ENCODE peak calls at places on chromosome 7, in five cellular contexts. One of them, this sample, is unnamed.

GRCh38 chr7:157851501-157852067 is 514.8 kb downstream of the DNAJB6 start:
- DNase-seq in K562: no peak
- DNase-seq in HCT116: peak; percentile 8
- DNase-seq in HepG2: peak; percentile 17
- DNase-seq in GM12878: no peak
- DNase-seq in this sample: no peak

GRCh38 chr7:42180806-42181205 is 56.2 kb downstream of the GLI3 start:
- DNase-seq in HepG2: no peak
- DNase-seq in GM12878: no peak
- DNase-seq in K562: no peak
- DNase-seq in HCT116: no peak
- DNase-seq in this sample: no peak

GRCh38 chr7:138316421-138317043 is 143.5 kb upstream of the TRIM24 start:
- DNase-seq in HepG2: peak; percentile 99
- DNase-seq in HCT116: no peak
- DNase-seq in K562: no peak
- DNase-seq in GM12878: peak; percentile 17
- DNase-seq in this sample: no peak

GRCh38 chr7:2645274-2645868 is 13.6 kb downstream of the TTYH3 start:
- DNase-seq in GM12878: no peak
- DNase-seq in K562: no peak
- DNase-seq in HCT116: no peak
- DNase-seq in HepG2: no peak
- DNase-seq in this sample: peak; percentile 60

GRCh38 chr7:142785841-142786250 is 15.1 kb downstream of the PRSS2 start:
- DNase-seq in K562: no peak
- DNase-seq in HepG2: no peak
- DNase-seq in HCT116: no peak
- DNase-seq in GM12878: no peak
- DNase-seq in this sample: no peak

GRCh38 chr7:111473449-111474198 is 88.7 kb downstream of the IMMP2L start:
- DNase-seq in HepG2: no peak
- DNase-seq in HCT116: no peak
- DNase-seq in K562: no peak
- DNase-seq in GM12878: no peak
- DNase-seq in this sample: no peak

GRCh38 chr7:27110977-27111752 is 8.7 kb upstream of the HOXA2 start:
- DNase-seq in HepG2: no peak
- DNase-seq in HCT116: no peak
- DNase-seq in GM12878: no peak
- DNase-seq in K562: no peak
- DNase-seq in this sample: peak; percentile 0

GRCh38 chr7:139683137-139683871 is 94.5 kb downstream of the HIPK2 start:
- DNase-seq in K562: no peak
- DNase-seq in HCT116: no peak
- DNase-seq in HepG2: no peak
- DNase-seq in GM12878: no peak
- DNase-seq in this sample: no peak

GRCh38 chr7:25308898-25309521 is 80.7 kb upstream of the NPVF start:
- DNase-seq in GM12878: no peak
- DNase-seq in HepG2: no peak
- DNase-seq in HCT116: no peak
- DNase-seq in K562: no peak
- DNase-seq in this sample: no peak

GRCh38 chr7:134619627-134620331 is 26.9 kb upstream of the BPGM start:
- DNase-seq in HCT116: no peak
- DNase-seq in GM12878: no peak
- DNase-seq in HepG2: no peak
- DNase-seq in K562: no peak
- DNase-seq in this sample: no peak

GRCh38 chr7:116810267-116811116 is 51.9 kb upstream of the CAPZA2 start:
- DNase-seq in K562: no peak
- DNase-seq in HepG2: peak; percentile 95
- DNase-seq in GM12878: no peak
- DNase-seq in HCT116: no peak
- DNase-seq in this sample: no peak

GRCh38 chr7:2633538-2634264 is 1.9 kb downstream of the TTYH3 start:
- DNase-seq in K562: no peak
- DNase-seq in HCT116: no peak
- DNase-seq in HepG2: peak; percentile 45
- DNase-seq in GM12878: no peak
- DNase-seq in this sample: no peak

GRCh38 chr7:29865526-29865925 is 59.2 kb downstream of the WIPF3 start:
- DNase-seq in HCT116: peak; percentile 18
- DNase-seq in HepG2: peak; percentile 15
- DNase-seq in GM12878: no peak
- DNase-seq in K562: no peak
- DNase-seq in this sample: no peak

GRCh38 chr7:46651561-46652088 is 730.6 kb upstream of the IGFBP3 start:
- DNase-seq in HepG2: no peak
- DNase-seq in GM12878: peak; percentile 26
- DNase-seq in HCT116: peak; percentile 47
- DNase-seq in K562: no peak
- DNase-seq in this sample: no peak

GRCh38 chr7:29095666-29096560 is 50.4 kb downstream of the CPVL start:
- DNase-seq in GM12878: no peak
- DNase-seq in HepG2: no peak
- DNase-seq in HCT116: no peak
- DNase-seq in K562: no peak
- DNase-seq in this sample: no peak

GRCh38 chr7:1247527-1248041 is 14.9 kb downstream of the UNCX start:
- DNase-seq in K562: peak; percentile 67
- DNase-seq in HepG2: no peak
- DNase-seq in HCT116: no peak
- DNase-seq in GM12878: no peak
- DNase-seq in this sample: no peak

GRCh38 chr7:1246170-1246870 is 13.6 kb downstream of the UNCX start:
- DNase-seq in HCT116: no peak
- DNase-seq in GM12878: no peak
- DNase-seq in HepG2: no peak
- DNase-seq in K562: no peak
- DNase-seq in this sample: no peak

GRCh38 chr7:1248077-1248458 is 15.4 kb downstream of the UNCX start:
- DNase-seq in HCT116: no peak
- DNase-seq in GM12878: no peak
- DNase-seq in K562: no peak
- DNase-seq in HepG2: no peak
- DNase-seq in this sample: no peak

GRCh38 chr7:1245596-1245995 is 12.9 kb downstream of the UNCX start:
- DNase-seq in K562: no peak
- DNase-seq in HCT116: no peak
- DNase-seq in GM12878: no peak
- DNase-seq in HepG2: no peak
- DNase-seq in this sample: no peak

DNA sequence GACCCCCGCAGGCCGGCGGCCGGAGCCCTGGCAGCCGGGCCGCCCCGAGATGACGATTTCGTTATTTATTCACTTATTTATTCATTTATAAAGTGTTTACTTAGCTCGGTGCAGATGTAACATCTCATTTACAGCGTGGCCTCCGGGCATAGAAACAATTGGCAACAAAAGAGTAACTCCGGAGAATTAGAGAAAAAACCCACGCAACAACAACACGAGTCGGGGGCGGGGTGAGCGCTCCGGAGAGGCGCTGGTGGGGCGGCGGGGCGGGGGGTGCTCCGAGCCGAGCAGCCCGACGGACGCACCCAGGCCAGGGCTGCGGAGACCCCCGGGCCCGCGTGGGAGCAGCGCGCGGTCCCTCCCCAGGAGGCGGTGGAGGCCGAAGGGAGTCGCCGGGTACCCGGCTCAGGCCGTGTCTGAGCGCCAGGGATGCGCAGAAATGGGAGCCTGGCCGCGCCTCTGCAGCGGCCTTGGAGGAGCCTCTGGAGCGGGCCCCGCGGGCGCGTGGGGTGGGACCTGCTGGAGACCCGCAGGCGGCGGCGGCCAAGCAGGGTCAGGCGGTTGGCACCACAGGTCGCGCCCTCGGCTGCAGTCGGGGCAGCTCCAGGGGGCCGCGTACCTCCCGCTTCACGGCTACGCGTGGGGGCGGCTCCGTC is 14.3 kb downstream of the UNCX start:
- DNase-seq in K562: no peak
- DNase-seq in HepG2: no peak
- DNase-seq in HCT116: no peak
- DNase-seq in GM12878: no peak
- DNase-seq in this sample: no peak
- TF ChIP-seq EZH2 in K562: no peak
- TF ChIP-seq EZH2 in HepG2: no peak
- TF ChIP-seq EZH2 in HCT116: no peak
- TF ChIP-seq EZH2 in GM12878: no peak
- TF ChIP-seq EZH2 in this sample: peak; percentile 88

DNA sequence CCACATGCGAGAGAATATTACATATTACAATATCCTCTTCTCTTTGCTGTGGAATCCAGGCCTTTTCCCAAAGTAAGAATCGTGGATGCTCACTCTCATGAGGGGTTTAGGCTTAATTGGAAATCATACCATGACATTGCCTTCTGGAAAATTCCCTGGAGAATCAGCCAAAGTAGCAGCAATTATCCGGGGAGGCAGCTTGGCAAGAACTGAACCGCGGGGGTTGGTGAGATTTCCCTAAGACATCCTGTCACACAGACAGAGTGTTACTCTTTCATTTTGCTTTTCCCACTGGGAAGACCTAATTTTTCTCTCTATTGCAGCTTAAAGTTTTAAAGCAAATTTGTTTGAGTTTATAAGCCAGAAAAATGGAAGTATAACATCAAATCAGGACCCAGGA is 463.6 kb upstream of the DPP6 start:
- DNase-seq in GM12878: no peak
- DNase-seq in HCT116: no peak
- DNase-seq in HepG2: no peak
- DNase-seq in K562: no peak
- DNase-seq in this sample: no peak
- TF ChIP-seq REST in GM12878: no peak
- TF ChIP-seq REST in HCT116: no peak
- TF ChIP-seq REST in HepG2: no peak
- TF ChIP-seq REST in K562: no peak
- TF ChIP-seq REST in this sample: no peak

DNA sequence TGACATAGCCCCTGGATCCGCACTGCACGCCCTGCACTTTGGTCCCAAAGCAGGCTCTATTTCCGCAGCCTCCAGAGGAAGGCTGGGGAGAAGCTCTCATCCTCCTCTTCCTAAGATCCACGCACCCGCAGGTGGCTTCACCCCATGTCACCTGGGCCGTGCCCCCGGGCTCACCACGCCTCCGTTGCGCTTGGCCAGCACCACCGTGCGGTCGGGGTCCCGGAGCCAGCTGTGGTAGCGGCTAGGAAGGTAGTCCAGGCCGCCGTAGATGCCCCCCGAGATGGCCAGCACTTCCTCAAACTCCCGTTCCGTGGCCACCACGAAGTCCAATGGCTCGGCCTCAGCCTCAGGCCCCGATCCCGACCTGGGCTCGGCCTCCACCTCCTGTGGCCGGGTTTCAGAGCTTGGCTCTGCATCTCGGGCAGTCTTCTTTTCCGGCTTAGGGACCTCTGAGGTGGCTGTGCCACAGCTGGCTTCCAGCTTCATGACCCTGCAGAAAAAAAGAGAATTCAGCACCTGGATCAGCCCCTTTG is 5.7 kb downstream of the NAT16 start:
- DNase-seq in HCT116: no peak
- DNase-seq in K562: no peak
- DNase-seq in HepG2: no peak
- DNase-seq in GM12878: no peak
- DNase-seq in this sample: peak; percentile 64
- TF ChIP-seq EZH2 in HCT116: no peak
- TF ChIP-seq EZH2 in K562: no peak
- TF ChIP-seq EZH2 in HepG2: peak; percentile 26
- TF ChIP-seq EZH2 in GM12878: no peak
- TF ChIP-seq EZH2 in this sample: no peak

GRCh38 chr7:844514-844913 is 12.2 kb downstream of the SUN1 start:
- DNase-seq in HepG2: no peak
- DNase-seq in GM12878: no peak
- DNase-seq in HCT116: no peak
- DNase-seq in K562: no peak
- DNase-seq in this sample: no peak
- TF ChIP-seq REST in HepG2: no peak
- TF ChIP-seq REST in GM12878: no peak
- TF ChIP-seq REST in HCT116: no peak
- TF ChIP-seq REST in K562: no peak
- TF ChIP-seq REST in this sample: no peak

DNA sequence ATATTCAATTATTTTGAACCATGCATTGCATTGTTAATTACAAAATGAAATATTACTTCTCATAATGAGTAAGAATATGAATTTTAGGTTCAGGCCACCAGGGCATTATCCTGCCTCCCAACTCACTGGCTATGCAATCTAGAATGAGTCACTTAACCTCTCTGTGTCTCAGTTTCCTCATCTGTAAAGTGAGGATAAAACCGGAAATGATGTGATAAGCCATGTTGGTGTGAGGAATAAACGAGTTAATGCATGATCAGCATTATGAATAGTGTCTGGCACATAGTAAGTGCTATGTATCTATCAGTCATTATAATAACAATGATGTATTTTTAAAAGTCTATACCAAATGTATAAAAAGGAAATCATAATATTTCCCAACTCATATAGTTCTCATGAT is 85.5 kb downstream of the SEMA3D start:
- DNase-seq in GM12878: no peak
- DNase-seq in K562: no peak
- DNase-seq in HepG2: no peak
- DNase-seq in HCT116: no peak
- DNase-seq in this sample: no peak
- TF ChIP-seq EZH2 in GM12878: no peak
- TF ChIP-seq EZH2 in K562: no peak
- TF ChIP-seq EZH2 in HepG2: no peak
- TF ChIP-seq EZH2 in HCT116: no peak
- TF ChIP-seq EZH2 in this sample: no peak

DNA sequence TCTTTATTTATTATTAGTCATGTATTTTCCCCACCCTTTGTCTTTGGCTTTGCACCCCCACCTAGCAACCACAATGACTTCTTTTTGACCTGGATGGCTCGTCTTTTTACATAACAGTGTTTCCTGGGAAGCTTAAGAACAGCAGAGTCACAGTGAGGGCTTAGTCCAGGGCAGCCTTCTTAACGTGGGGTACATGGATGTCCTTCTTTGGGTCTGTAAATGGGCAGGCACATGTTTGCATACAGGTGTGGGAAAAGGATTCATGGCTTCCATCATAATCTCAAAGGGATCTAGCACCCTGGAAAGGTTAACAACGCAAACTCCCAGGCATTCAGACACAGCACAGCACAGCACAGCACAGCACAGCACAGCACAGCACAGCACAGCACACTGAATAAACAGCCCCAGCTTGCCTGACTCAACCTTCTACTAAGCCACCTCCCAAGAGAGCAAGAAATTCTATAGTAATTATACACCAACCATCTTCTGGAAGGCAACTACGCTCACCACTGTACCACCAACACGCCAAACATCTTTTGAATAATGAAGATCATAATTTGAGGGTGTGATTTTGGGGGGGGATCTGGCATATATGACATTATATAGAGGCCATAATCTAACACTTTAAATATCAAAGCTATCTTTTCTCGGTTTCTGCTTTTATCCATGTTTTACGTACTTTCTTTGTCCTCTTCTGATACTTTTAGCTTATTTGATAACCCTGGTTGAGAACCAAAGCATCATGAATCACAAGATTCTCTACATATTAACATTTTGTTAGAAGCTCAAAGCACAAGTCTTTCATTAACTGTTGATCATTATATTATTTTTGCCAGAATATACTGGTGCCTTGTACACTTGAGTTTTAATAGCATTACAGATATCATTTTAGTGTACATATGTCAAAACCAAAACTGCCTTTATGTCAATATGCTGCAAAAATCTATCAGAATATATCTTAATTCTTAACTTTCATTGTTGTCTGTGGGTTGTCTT is 177.2 kb upstream of the KLF14 start:
- DNase-seq in HepG2: peak; percentile 28
- DNase-seq in K562: peak; percentile 47
- DNase-seq in GM12878: no peak
- DNase-seq in HCT116: no peak
- DNase-seq in this sample: peak; percentile 76
- TF ChIP-seq REST in HepG2: no peak
- TF ChIP-seq REST in K562: no peak
- TF ChIP-seq REST in GM12878: no peak
- TF ChIP-seq REST in HCT116: no peak
- TF ChIP-seq REST in this sample: no peak